ENCODE peak calls at places on chromosomes 3 and 15, in eight cellular contexts. Y, O, U, G, W, F, D and K are unnamed samples.

GRCh38 chr15:76840830-76841460 is 64.2 kb downstream of the SCAPER start:
- DNase-seq in O (no peak), D (no peak), F (no peak), U (peak), Y (peak), G (peak), W (no peak), K (no peak)

GRCh38 chr15:63288342-63288741 is 10.9 kb downstream of the APH1B start:
- DNase-seq in Y (no peak), W (no peak), F (no peak), G (no peak), D (no peak), U (no peak), O (no peak), K (no peak)

GRCh38 chr3:89043406-89043947 is 63.9 kb upstream of the EPHA3 start:
- DNase-seq in Y (no peak), F (no peak), O (no peak), W (no peak), D (no peak), G (no peak), U (no peak), K (no peak)

GRCh38 chr15:48144889-48145288 is 24.1 kb downstream of the SLC24A5 start:
- DNase-seq in F (no peak), U (no peak), D (no peak), Y (no peak), G (peak), O (no peak), W (no peak), K (no peak)

GRCh38 chr3:120114981-120115380 is 20.7 kb upstream of the GSK3B start:
- DNase-seq in Y (no peak), G (peak), O (no peak), W (no peak), D (no peak), U (no peak), F (no peak), K (no peak)

GRCh38 chr3:1578105-1578833 is 485.4 kb downstream of the CNTN6 start:
- DNase-seq in U (no peak), F (no peak), D (no peak), Y (no peak), G (no peak), W (no peak), O (no peak), K (no peak)

GRCh38 chr3:186990282-186990681 is 60.0 kb downstream of the ST6GAL1 start:
- DNase-seq in U (no peak), Y (no peak), G (no peak), W (no peak), O (no peak), D (no peak), F (no peak), K (no peak)

GRCh38 chr3:123314409-123315270 is 112.9 kb downstream of the SEC22A start:
- DNase-seq in D (no peak), O (no peak), U (no peak), F (no peak), Y (no peak), W (no peak), G (no peak), K (no peak)

GRCh38 chr3:12070098-12070497 is 65.9 kb downstream of the SYN2 start:
- DNase-seq in W (no peak), G (no peak), O (no peak), F (no peak), D (no peak), Y (no peak), U (no peak), K (no peak)

GRCh38 chr15:59550961-59551360 is 60.6 kb upstream of the GCNT3 start:
- DNase-seq in W (no peak), G (no peak), Y (no peak), U (no peak), F (no peak), D (no peak), O (no peak), K (no peak)

GRCh38 chr15:27744651-27745050 is 354.5 kb downstream of the OCA2 start:
- DNase-seq in O (no peak), U (no peak), Y (no peak), D (no peak), W (no peak), G (no peak), F (no peak), K (no peak)

GRCh38 chr15:69723404-69724097 is 270.9 kb downstream of the RPLP1 start:
- DNase-seq in D (peak), F (no peak), G (no peak), O (no peak), W (no peak), U (no peak), Y (no peak), K (no peak)

GRCh38 chr3:186962445-186962844 is 32.1 kb downstream of the ST6GAL1 start:
- DNase-seq in G (peak), D (no peak), F (no peak), W (no peak), Y (no peak), U (no peak), O (no peak), K (no peak)

GRCh38 chr3:86890997-86891396 is 100.0 kb downstream of the VGLL3 start:
- DNase-seq in D (no peak), F (no peak), U (no peak), Y (no peak), W (no peak), G (peak), O (no peak), K (no peak)

GRCh38 chr3:71189480-71189879 is 394.0 kb downstream of the FOXP1 start:
- DNase-seq in O (no peak), D (no peak), U (no peak), W (no peak), G (peak), Y (no peak), F (peak), K (no peak)